ENCODE peak calls at places on chromosomes 13 and 19, in seven cellular contexts. X is mesothelial cell of epicardium, B is Calu3, Y is heart right ventricle, W is psoas muscle, V is BJ, K is HFFc6. Z is an unnamed sample.

GRCh38 chr13:77379508-77379907 is 52.6 kb upstream of the MYCBP2 start:
- DNase-seq in X (no peak), B (no peak), Y (no peak), W (no peak), V (no peak), K (no peak), Z (no peak)

GRCh38 chr13:95745752-95746151 is 68.8 kb downstream of the DNAJC3 start:
- DNase-seq in X (no peak), B (no peak), Y (no peak), W (no peak), V (no peak), K (no peak), Z (no peak)

GRCh38 chr19:18063463-18063862 is 23.3 kb downstream of the IL12RB1 start:
- DNase-seq in X (no peak), B (no peak), Y (no peak), W (no peak), V (no peak), K (no peak), Z (no peak)

GRCh38 chr13:111598751-111599150 is 278.3 kb downstream of the TEX29 start:
- DNase-seq in X (no peak), B (no peak), Y (no peak), W (no peak), V (no peak), K (no peak), Z (no peak)

GRCh38 chr19:58054792-58055482 is 4.1 kb upstream of the ZNF135 start:
- DNase-seq in X (no peak), B (no peak), Y (peak; percentile 56), W (no peak), V (no peak), K (no peak), Z (no peak)

GRCh38 chr13:113650275-113650674 is 7.7 kb downstream of the ATP4B start:
- DNase-seq in X (peak; percentile 24), B (no peak), Y (no peak), W (no peak), V (no peak), K (no peak), Z (peak; percentile 65)

GRCh38 chr19:5832049-5832448 is 7.5 kb downstream of the FUT6 start:
- DNase-seq in X (no peak), B (no peak), Y (no peak), W (no peak), V (no peak), K (no peak), Z (no peak)

GRCh38 chr19:50215820-50216219 is 12.4 kb downstream of the MYH14 start:
- DNase-seq in X (no peak), B (no peak), Y (no peak), W (no peak), V (no peak), K (no peak), Z (no peak)

GRCh38 chr13:20125129-20125782 is 35.6 kb downstream of the GJA3 start:
- DNase-seq in X (no peak), B (no peak), Y (no peak), W (no peak), V (peak; percentile 4), K (peak; percentile 50), Z (no peak)

GRCh38 chr13:50449465-50449864 is 394.0 kb downstream of the DLEU7 start:
- DNase-seq in X (no peak), B (no peak), Y (no peak), W (no peak), V (no peak), K (no peak), Z (no peak)

GRCh38 chr19:3358919-3359849 is 7.2 kb upstream of the NFIC start:
- DNase-seq in X (no peak), B (peak; percentile 37), Y (peak; percentile 80), W (peak; percentile 69), V (no peak), K (no peak), Z (no peak)

GRCh38 chr19:5364674-5365073 is 24.1 kb upstream of the PTPRS start:
- DNase-seq in X (no peak), B (no peak), Y (no peak), W (no peak), V (no peak), K (no peak), Z (no peak)

GRCh38 chr19:6235031-6235951 is 44.5 kb downstream of the MLLT1 start:
- DNase-seq in X (no peak), B (no peak), Y (no peak), W (no peak), V (no peak), K (no peak), Z (no peak)

GRCh38 chr19:862529-863304 is 3.3 kb downstream of the CFD start:
- DNase-seq in X (peak; percentile 74), B (peak; percentile 30), Y (peak; percentile 70), W (peak; percentile 63), V (no peak), K (peak; percentile 9), Z (no peak)

GRCh38 chr19:58209577-58209976 is 19.1 kb upstream of the ZNF544 start:
- DNase-seq in X (no peak), B (no peak), Y (no peak), W (no peak), V (no peak), K (no peak), Z (no peak)

GRCh38 chr13:30216111-30216510 is 91.2 kb downstream of the KATNAL1 start:
- DNase-seq in X (no peak), B (no peak), Y (no peak), W (no peak), V (no peak), K (no peak), Z (no peak)

GRCh38 chr13:75421987-75422386 is 60.0 kb downstream of the TBC1D4 start:
- DNase-seq in X (no peak), B (no peak), Y (no peak), W (no peak), V (no peak), K (no peak), Z (no peak)

GRCh38 chr13:113920606-113921306 is 53.1 kb downstream of the C13orf46 start:
- DNase-seq in X (no peak), B (no peak), Y (no peak), W (no peak), V (no peak), K (no peak), Z (peak; percentile 56)

GRCh38 chr13:24921881-24922280 is 157.9 kb downstream of the RNF17 start:
- DNase-seq in X (no peak), B (no peak), Y (no peak), W (no peak), V (no peak), K (no peak), Z (no peak)

GRCh38 chr13:24923305-24923640 is 159.3 kb downstream of the RNF17 start:
- DNase-seq in X (no peak), B (no peak), Y (no peak), W (no peak), V (peak; percentile 44), K (peak; percentile 64), Z (no peak)

GRCh38 chr13:24921003-24921402 is 157.0 kb downstream of the RNF17 start:
- DNase-seq in X (no peak), B (no peak), Y (no peak), W (no peak), V (no peak), K (no peak), Z (no peak)

GRCh38 chr13:24925318-24926231 is 161.6 kb downstream of the RNF17 start:
- DNase-seq in X (no peak), B (no peak), Y (no peak), W (no peak), V (no peak), K (no peak), Z (no peak)

DNA sequence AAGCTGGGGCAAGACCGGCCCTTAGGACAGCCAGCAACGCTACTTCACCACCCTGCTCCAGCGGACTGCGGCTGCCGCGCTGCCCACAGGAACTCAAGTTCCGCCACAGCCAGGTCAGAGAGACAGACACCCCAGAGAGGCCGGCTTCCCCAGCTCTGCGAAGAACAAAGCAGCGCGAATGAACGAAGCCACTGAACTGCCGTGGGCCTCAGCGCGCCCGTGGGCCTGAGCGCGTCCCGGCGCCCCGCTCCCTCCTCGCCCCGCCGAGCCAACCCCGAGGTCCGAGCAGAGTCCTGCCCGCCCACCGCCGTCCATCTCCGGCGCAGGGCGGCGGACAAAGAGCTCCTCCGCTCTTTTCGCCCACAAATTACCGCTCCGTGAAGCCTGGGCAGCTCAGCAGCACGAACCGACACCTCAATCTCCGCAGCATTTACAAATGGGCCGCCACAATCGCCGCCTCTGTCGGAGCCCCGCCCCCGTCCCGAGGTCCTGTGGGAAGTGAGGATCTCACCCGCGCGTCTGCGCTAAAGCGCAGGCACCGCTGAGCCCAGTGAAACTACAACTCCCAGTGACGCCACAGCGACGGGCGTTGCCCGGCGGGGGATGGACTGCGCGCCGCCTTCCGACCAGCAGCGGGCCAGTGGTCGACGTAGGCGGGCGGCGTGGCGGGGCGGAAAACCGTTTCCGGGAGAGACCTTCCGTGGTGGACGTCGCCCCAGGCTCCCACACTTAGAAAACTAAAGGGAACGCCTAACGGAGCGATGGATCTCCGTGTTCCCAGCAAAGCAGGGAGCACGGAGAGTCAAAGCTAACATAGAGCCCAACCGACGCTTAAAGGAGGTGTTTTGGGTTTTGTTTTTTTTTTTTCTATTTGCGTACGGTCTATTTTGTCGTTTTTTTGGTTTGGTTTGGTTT is 158.7 kb downstream of the RNF17 start:
- DNase-seq in X (peak; percentile 94), B (peak; percentile 92), Y (peak; percentile 98), W (peak; percentile 98), V (peak; percentile 92), K (peak; percentile 96), Z (peak; percentile 98)
- TF ChIP-seq CTCF in X (no peak), B (no peak), Y (peak; percentile 16), W (peak; percentile 7), V (peak; percentile 11), K (peak; percentile 37), Z (no peak)

DNA sequence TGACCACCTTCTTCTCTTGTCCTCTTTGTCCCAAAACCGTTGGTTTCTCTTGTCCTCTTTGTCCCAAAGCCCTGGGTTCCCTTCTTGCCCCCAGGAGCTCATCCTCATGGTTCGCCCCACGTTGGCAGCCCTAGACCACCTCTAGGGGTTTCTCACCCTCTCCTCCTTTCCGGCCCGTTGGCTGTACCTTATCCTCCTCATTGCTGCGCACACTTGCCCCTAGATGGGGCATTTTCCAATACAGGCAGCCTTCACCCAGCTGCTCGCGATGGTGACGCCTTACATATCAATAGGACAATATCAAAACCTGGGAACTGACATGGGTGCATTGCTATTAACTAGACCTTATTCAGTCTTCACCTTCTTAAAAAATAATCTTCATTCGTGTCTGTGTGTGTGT is 86.5 kb downstream of the IPO5 start:
- DNase-seq in X (no peak), B (no peak), Y (no peak), W (no peak), V (no peak), K (no peak), Z (no peak)
- TF ChIP-seq CTCF in X (no peak), B (no peak), Y (no peak), W (no peak), V (no peak), K (no peak), Z (no peak)

GRCh38 chr13:33441015-33441414 is 155.5 kb upstream of the STARD13 start:
- DNase-seq in X (no peak), B (peak; percentile 33), Y (no peak), W (no peak), V (no peak), K (peak; percentile 23), Z (no peak)
- TF ChIP-seq CTCF in X (no peak), B (no peak), Y (no peak), W (no peak), V (peak; percentile 24), K (peak; percentile 62), Z (peak; percentile 45)

DNA sequence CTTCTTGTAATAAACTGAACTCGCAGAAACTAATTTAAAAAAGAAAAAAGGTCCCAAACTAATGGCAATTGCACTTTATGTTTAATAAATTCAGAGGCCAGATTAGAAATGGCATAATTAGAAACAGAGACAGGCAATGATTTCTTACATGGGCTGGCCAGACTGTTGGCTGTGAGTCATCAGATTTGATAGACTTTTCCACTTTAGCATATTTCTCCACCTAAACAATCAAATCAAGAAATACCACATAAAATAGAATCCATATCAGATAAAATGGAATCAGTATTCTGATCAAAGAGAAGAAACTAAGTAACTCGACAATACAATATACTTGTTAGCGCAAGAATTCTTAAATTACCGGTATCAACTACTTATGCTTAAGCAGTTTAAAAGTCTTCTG is 29.0 kb downstream of the EXOSC8 start:
- DNase-seq in X (no peak), B (no peak), Y (no peak), W (no peak), V (no peak), K (no peak), Z (no peak)
- TF ChIP-seq CTCF in X (no peak), B (no peak), Y (no peak), W (no peak), V (no peak), K (no peak), Z (no peak)